ENCODE peak calls at places on chromosomes 3 and 15, in four cellular contexts. A is psoas muscle, U is Peyer's patch, D is astrocyte. N is an unnamed sample. For H3K4me1, the result is how much of the 10 kb centered on the place peaks cover.

GRCh38 chr15:25674948-25675347 is 188.2 kb downstream of the ATP10A start:
- DNase-seq in D (no peak), A (peak), U (no peak), N (no peak)

GRCh38 chr3:150407051-150407817 is 864 bp upstream of the TSC22D2 start:
- DNase-seq in U (no peak), A (no peak), D (peak), N (peak)

GRCh38 chr3:123660900-123661299 is 76.0 kb upstream of the HACD2 start:
- DNase-seq in A (peak), U (peak), D (peak), N (peak)

GRCh38 chr15:99202176-99202552 is 47.2 kb downstream of the TTC23 start:
- DNase-seq in D (no peak), U (no peak), A (no peak), N (no peak)

GRCh38 chr3:26963356-26963742 is 340.8 kb downstream of the LRRC3B start:
- DNase-seq in A (no peak), U (no peak), D (no peak), N (no peak)

GRCh38 chr15:68554716-68555347 is 24.0 kb upstream of the CORO2B start:
- DNase-seq in D (no peak), A (no peak), U (no peak), N (no peak)

GRCh38 chr3:33419948-33420347 is 20.3 kb downstream of the UBP1 start:
- DNase-seq in A (no peak), U (no peak), D (no peak), N (no peak)

GRCh38 chr15:70093481-70094309 is 4.0 kb downstream of the TLE3 start:
- DNase-seq in A (no peak), D (no peak), U (no peak), N (no peak)

GRCh38 chr3:147904421-147904820 is 495.3 kb downstream of the ZIC1 start:
- DNase-seq in A (no peak), U (no peak), D (no peak), N (no peak)

GRCh38 chr3:77460326-77460725 is 420.4 kb downstream of the ROBO2 start:
- DNase-seq in A (no peak), U (no peak), D (peak), N (peak)

GRCh38 chr3:14423197-14423743 is 20.9 kb downstream of the SLC6A6 start:
- DNase-seq in D (no peak), U (no peak), A (no peak), N (no peak)

GRCh38 chr3:134330895-134331810 is 43.1 kb downstream of the AMOTL2 start:
- DNase-seq in U (no peak), D (peak), A (peak), N (peak)
- H3K4me1 ChIP-seq in U (under half), D (half or more), A (under half), N (half or more)

GRCh38 chr3:187804120-187805106 is 59.1 kb upstream of the BCL6 start:
- DNase-seq in A (no peak), U (no peak), D (no peak), N (no peak)

GRCh38 chr3:187801152-187801551 is 55.9 kb upstream of the BCL6 start:
- DNase-seq in U (no peak), A (no peak), D (no peak), N (no peak)

GRCh38 chr3:187799942-187800637 is 54.8 kb upstream of the BCL6 start:
- DNase-seq in D (no peak), U (no peak), A (no peak), N (no peak)

GRCh38 chr3:187802928-187803259 is 57.6 kb upstream of the BCL6 start:
- DNase-seq in D (no peak), U (no peak), A (no peak), N (no peak)

DNA sequence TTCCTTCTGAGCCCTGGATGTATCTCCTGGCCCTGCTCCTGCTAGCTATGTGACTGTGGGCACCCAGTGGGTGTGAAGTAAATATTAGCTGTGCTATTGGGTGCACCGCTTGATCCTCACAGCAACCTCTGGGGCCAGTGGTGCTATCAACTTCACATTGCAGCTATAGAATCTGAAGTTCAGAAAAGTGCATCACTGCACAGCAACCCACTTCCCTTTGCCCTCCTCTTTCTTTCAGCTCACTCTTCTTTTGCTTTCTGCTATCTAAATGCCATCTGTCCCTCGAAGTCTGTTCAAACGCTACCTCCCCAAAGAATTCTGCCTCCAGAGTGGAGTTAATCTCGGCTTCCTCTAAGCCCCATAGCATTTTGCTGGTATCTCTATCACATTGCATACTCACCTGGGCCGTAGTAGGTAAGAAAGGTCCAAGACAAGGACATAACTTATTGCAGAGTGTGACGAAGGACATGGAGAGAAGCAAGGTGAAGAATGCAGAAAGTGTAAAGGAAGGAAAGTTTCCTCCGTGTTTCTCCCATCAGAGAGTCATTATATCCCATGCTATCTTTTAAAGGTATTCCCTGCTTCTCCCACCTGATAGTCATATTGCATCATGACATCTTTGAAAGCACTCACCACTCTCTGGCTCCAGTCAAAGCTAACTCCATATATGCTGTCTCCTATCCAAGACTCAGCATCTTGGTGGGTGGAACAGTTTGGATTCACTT is 57.1 kb upstream of the BCL6 start:
- DNase-seq in U (no peak), D (no peak), A (no peak), N (no peak)
- H3K4me1 ChIP-seq in U (under half), D (under half), A (under half), N (under half)

DNA sequence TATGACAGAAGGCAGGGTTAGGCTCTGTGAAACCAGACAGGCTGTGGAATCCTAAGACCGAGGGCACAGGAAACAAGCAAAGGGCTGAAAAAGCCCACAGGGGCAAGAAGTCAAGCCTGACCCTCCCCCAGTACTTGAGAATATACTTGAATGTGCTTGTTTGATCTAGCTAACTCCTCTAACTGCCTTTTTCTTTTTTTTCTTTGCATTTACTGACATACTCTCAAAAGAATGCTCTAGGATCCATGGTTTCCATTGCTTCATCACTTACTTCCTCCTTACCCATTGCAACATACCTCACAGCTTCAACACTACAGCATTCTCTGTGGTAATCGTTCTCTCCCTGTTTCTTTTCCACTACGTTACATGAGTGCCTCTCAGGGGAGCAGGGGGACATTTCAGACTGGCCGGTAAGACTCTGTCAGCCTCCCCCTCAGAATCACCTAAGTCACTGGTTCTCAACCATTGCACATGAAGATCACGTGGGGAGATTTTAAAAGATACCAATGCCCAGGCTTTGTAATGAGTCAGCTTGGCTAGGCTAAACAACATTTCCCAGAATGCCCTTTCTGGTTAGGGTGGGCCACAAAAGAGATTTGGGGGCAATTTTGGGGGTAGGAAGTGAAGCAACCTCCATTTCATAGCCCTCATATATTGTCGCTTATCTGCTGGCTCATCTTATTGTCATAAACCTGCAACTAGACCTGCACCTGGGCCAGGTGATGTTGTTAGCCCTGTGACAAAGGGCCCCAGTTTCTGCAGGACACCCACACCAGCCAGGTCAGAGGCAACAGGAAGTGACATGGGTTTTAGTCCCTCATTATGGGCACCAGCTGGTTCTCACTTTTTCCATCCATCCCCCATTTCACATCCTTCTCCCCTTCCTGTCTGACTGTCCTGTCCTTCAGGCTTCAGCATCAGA is 24.6 kb upstream of the RSL24D1 start:
- DNase-seq in D (peak), A (no peak), U (no peak), N (peak)
- H3K4me1 ChIP-seq in D (under half), A (under half), U (under half), N (under half)

GRCh38 chr3:184332370-184333090 is 4.9 kb upstream of the FAM131A start:
- DNase-seq in U (no peak), D (peak), A (peak), N (peak)
- H3K4me1 ChIP-seq in U (under half), D (half or more), A (under half), N (under half)

GRCh38 chr3:194424953-194425352 is 25.9 kb upstream of the GP5 start:
- DNase-seq in A (no peak), U (no peak), D (no peak), N (no peak)

GRCh38 chr3:194424373-194424772 is 25.3 kb upstream of the GP5 start:
- DNase-seq in A (no peak), D (no peak), U (no peak), N (no peak)

GRCh38 chr3:194425399-194425798 is 26.3 kb upstream of the GP5 start:
- DNase-seq in A (no peak), D (no peak), U (no peak), N (no peak)

GRCh38 chr3:194423317-194423716 is 24.3 kb upstream of the GP5 start:
- DNase-seq in D (no peak), A (no peak), U (no peak), N (no peak)

DNA sequence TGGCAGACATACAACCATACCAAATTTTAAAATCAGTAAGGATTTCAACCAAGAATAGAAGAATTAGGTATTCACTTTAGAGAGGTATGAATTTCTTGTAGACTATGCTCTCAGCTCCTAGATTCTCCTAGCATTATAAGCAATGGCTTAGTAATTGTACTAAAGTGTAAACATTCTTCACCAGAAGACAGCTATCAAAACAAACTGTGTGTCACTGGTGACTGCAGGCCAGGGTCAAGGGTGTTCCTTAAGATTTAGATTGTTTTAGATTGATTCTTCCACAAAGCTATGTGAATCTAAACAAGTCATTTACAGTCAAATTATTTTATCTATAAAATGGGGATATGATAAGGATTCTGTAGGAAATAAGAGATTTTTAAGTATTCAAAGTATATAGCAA is 23.1 kb upstream of the GP5 start:
- DNase-seq in A (no peak), U (no peak), D (peak), N (peak)
- H3K4me1 ChIP-seq in A (under half), U (under half), D (under half), N (under half)

GRCh38 chr3:183579967-183580720 is 24.6 kb upstream of the KLHL6 start:
- DNase-seq in D (no peak), U (no peak), A (no peak), N (peak)

GRCh38 chr3:183577336-183577735 is 21.8 kb upstream of the KLHL6 start:
- DNase-seq in D (no peak), U (no peak), A (no peak), N (no peak)

GRCh38 chr3:183578179-183578578 is 22.7 kb upstream of the KLHL6 start:
- DNase-seq in D (no peak), U (no peak), A (no peak), N (no peak)

GRCh38 chr3:183572935-183573334 is 17.4 kb upstream of the KLHL6 start:
- DNase-seq in A (no peak), D (no peak), U (no peak), N (no peak)

DNA sequence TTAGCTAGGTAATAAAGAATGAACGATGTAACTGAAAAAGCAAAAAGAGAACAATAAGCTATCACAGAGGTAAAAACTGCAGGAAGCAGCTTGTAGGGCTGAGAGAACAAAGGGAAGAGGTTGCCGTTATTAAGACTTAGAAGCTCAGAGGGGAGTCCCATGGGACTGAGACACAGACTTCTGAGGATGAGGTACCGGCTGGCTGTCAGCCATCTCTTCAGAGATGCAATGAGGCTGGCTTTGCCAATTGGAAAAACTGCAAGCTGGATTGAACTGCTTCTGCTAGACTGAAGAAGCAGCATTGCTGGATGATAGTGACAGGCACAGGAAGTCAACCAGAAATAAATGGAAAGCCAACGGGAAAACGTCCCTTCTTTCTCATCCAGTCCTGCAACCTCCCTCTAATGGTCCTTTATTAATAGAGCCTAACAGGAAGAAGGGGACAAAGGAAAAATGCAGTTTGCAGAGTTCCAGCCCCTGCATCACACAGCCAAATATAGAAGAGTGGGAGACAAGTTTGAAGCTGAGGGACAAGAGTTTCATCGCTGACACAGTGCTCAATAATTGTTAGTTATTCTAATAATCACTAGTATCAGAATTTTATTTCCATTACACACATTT is 21.1 kb upstream of the KLHL6 start:
- DNase-seq in D (no peak), U (no peak), A (no peak), N (peak)
- H3K4me1 ChIP-seq in D (under half), U (under half), A (under half), N (under half)

GRCh38 chr15:52651114-52651513 is 28.1 kb downstream of the ATOSA start:
- DNase-seq in U (no peak), A (no peak), D (no peak), N (no peak)

GRCh38 chr15:52651868-52652267 is 27.3 kb downstream of the ATOSA start:
- DNase-seq in A (peak), D (peak), U (peak), N (peak)

GRCh38 chr15:52642386-52643361 is 36.5 kb downstream of the ATOSA start:
- DNase-seq in U (no peak), D (peak), A (no peak), N (peak)

GRCh38 chr15:52649686-52650085 is 29.5 kb downstream of the ATOSA start:
- DNase-seq in A (no peak), U (no peak), D (no peak), N (no peak)

GRCh38 chr15:52645916-52646315 is 33.3 kb downstream of the ATOSA start:
- DNase-seq in U (no peak), A (no peak), D (no peak), N (no peak)
- H3K4me1 ChIP-seq in U (under half), A (half or more), D (under half), N (half or more)

GRCh38 chr15:74418575-74419338 is 15.0 kb downstream of the SEMA7A start:
- DNase-seq in A (no peak), D (no peak), U (no peak), N (no peak)
- H3K4me1 ChIP-seq in A (under half), D (half or more), U (under half), N (half or more)

GRCh38 chr3:50607271-50608091 is 4.1 kb downstream of the CISH start:
- DNase-seq in A (peak), U (no peak), D (no peak), N (no peak)
- H3K4me1 ChIP-seq in A (half or more), U (under half), D (under half), N (under half)

GRCh38 chr3:152386208-152386607 is 117.5 kb downstream of the MBNL1 start:
- DNase-seq in D (no peak), A (no peak), U (no peak), N (no peak)
- H3K4me1 ChIP-seq in D (under half), A (half or more), U (under half), N (half or more)

N was measured in adipocyte.